ENCODE peak calls at places on chromosomes 4 and X, in five cellular contexts. U is SW 1271, B is left cardiac atrium, J is AG08395, Q is psoas muscle. Y is an unnamed sample.

GRCh38 chr4:183272384-183272783 is 47.7 kb downstream of the CLDN22 start:
- DNase-seq in U (no peak), B (no peak), J (no peak), Q (no peak), Y (no peak)

GRCh38 chr4:912548-913279 is 19.4 kb downstream of the GAK start:
- DNase-seq in U (no peak), B (no peak), J (no peak), Q (peak; percentile 51), Y (peak; percentile 60)

GRCh38 chr4:173919196-173919595 is 364.3 kb downstream of the FBXO8 start:
- DNase-seq in U (no peak), B (no peak), J (no peak), Q (no peak), Y (no peak)

GRCh38 chr4:139887962-139888735 is 222.5 kb downstream of the MGST2 start:
- DNase-seq in U (no peak), B (no peak), J (no peak), Q (no peak), Y (no peak)

GRCh38 chr4:68466185-68466584 is 18.9 kb downstream of the TMPRSS11E start:
- DNase-seq in U (peak; percentile 2), B (no peak), J (peak; percentile 79), Q (no peak), Y (no peak)

GRCh38 chrX:101564651-101565050 is 14.3 kb downstream of the ARMCX1 start:
- DNase-seq in U (no peak), B (no peak), J (no peak), Q (no peak), Y (no peak)

GRCh38 chr4:56737666-56738065 is 56.6 kb upstream of the HOPX start:
- DNase-seq in U (no peak), B (no peak), J (no peak), Q (no peak), Y (no peak)

GRCh38 chrX:136823175-136823574 is 42.4 kb upstream of the ARHGEF6 start:
- DNase-seq in U (no peak), B (no peak), J (peak; percentile 37), Q (no peak), Y (no peak)

GRCh38 chrX:9231491-9231890 is 197.6 kb upstream of the FAM9B start:
- DNase-seq in U (no peak), B (no peak), J (peak; percentile 36), Q (no peak), Y (no peak)

GRCh38 chr4:41506071-41506470 is 31.9 kb upstream of the LIMCH1 start:
- DNase-seq in U (peak; percentile 52), B (no peak), J (no peak), Q (no peak), Y (no peak)

GRCh38 chr4:141540643-141541042 is 95.7 kb upstream of the IL15 start:
- DNase-seq in U (no peak), B (no peak), J (no peak), Q (no peak), Y (no peak)

GRCh38 chrX:107716045-107716684 is 59.4 kb downstream of the TSC22D3 start:
- DNase-seq in U (no peak), B (no peak), J (peak; percentile 34), Q (peak; percentile 67), Y (peak; percentile 82)

GRCh38 chrX:140918398-140919043 is 83.9 kb upstream of the SPANXB1 start:
- DNase-seq in U (peak; percentile 75), B (no peak), J (peak; percentile 19), Q (no peak), Y (no peak)

GRCh38 chr4:83109480-83110221 is 4.9 kb downstream of the PLAC8 start:
- DNase-seq in U (no peak), B (peak; percentile 49), J (peak; percentile 48), Q (peak; percentile 58), Y (peak; percentile 77)

GRCh38 chr4:8188743-8189550 is 10.1 kb upstream of the SH3TC1 start:
- DNase-seq in U (no peak), B (peak; percentile 86), J (no peak), Q (peak; percentile 91), Y (peak; percentile 92)

GRCh38 chrX:1598021-1598875 is 6.8 kb downstream of the AKAP17A start:
- DNase-seq in U (no peak), B (no peak), J (no peak), Q (no peak), Y (no peak)

GRCh38 chrX:139600105-139600504 is 69.6 kb downstream of the F9 start:
- DNase-seq in U (no peak), B (no peak), J (no peak), Q (no peak), Y (no peak)

GRCh38 chrX:23980063-23980462 is 46.9 kb downstream of the KLHL15 start:
- DNase-seq in U (no peak), B (no peak), J (no peak), Q (no peak), Y (no peak)

GRCh38 chr4:79763486-79764075 is 309.4 kb downstream of the ANTXR2 start:
- DNase-seq in U (no peak), B (no peak), J (no peak), Q (no peak), Y (peak; percentile 17)

GRCh38 chr4:3280466-3280865 is 12.4 kb upstream of the RGS12 start:
- DNase-seq in U (no peak), B (no peak), J (no peak), Q (no peak), Y (no peak)

GRCh38 chrX:46582964-46583363 is 9.4 kb downstream of the CHST7 start:
- DNase-seq in U (peak; percentile 14), B (no peak), J (peak; percentile 59), Q (no peak), Y (no peak)

GRCh38 chr4:2962614-2963184 is 507 bp downstream of the NOP14 start:
- DNase-seq in U (peak; percentile 53), B (peak; percentile 57), J (peak; percentile 36), Q (no peak), Y (no peak)

Y was measured in kidney.